ENCODE peak calls at places on chromosomes 12 and 14, in five cellular contexts. L is ureter; Z is GDM1; G is activated naive CD8-positive, alpha-beta T cell treated with anti-CD3 and anti-CD28 coated beads, Interleukin-2, amount 50 U/mL, for 24 hours; R is Right ventricle myocardium superior. D is an unnamed sample.

GRCh38 chr14:104528496-104528895 is 51.1 kb upstream of the C14orf180 start:
- DNase-seq in L (peak), Z (no peak), G (no peak), R (no peak), D (peak)

GRCh38 chr12:54579696-54580333 is 8.6 kb downstream of the PPP1R1A start:
- DNase-seq in L (peak), Z (peak), G (peak), R (peak), D (peak)

GRCh38 chr12:74144396-74144795 is 393.2 kb upstream of the ATXN7L3B start:
- DNase-seq in L (no peak), Z (no peak), G (no peak), R (no peak), D (no peak)

GRCh38 chr12:46547421-46548340 is 175.1 kb upstream of the SLC38A2 start:
- DNase-seq in L (no peak), Z (no peak), G (no peak), R (no peak), D (no peak)

GRCh38 chr14:73784065-73784987 is 67.3 kb upstream of the PTGR2 start:
- DNase-seq in L (no peak), Z (no peak), G (no peak), R (no peak), D (no peak)

GRCh38 chr14:46574236-46574970 is 77.2 kb downstream of the RPL10L start:
- DNase-seq in L (no peak), Z (no peak), G (no peak), R (no peak), D (no peak)

GRCh38 chr14:101405171-101405883 is 156.0 kb upstream of the DIO3 start:
- DNase-seq in L (no peak), Z (no peak), G (no peak), R (peak), D (no peak)

GRCh38 chr12:118714500-118714899 is 266.8 kb upstream of the SRRM4 start:
- DNase-seq in L (no peak), Z (no peak), G (no peak), R (no peak), D (no peak)

GRCh38 chr14:54447231-54447692 is 6.1 kb upstream of the CNIH1 start:
- DNase-seq in L (no peak), Z (no peak), G (no peak), R (no peak), D (no peak)

GRCh38 chr14:103905861-103906456 is 22.3 kb upstream of the TDRD9 start:
- DNase-seq in L (no peak), Z (peak), G (peak), R (peak), D (peak)

GRCh38 chr14:37585101-37585479 is 10.0 kb downstream of the FOXA1 start:
- DNase-seq in L (no peak), Z (no peak), G (no peak), R (no peak), D (no peak)

GRCh38 chr14:21077672-21078071 is 7.6 kb downstream of the ARHGEF40 start:
- DNase-seq in L (no peak), Z (no peak), G (no peak), R (no peak), D (no peak)

GRCh38 chr14:61642246-61642982 is 52.9 kb upstream of the HIF1A start:
- DNase-seq in L (no peak), Z (no peak), G (no peak), R (no peak), D (no peak)

GRCh38 chr14:103259801-103260628 is 74.0 kb upstream of the EIF5 start:
- DNase-seq in L (peak), Z (no peak), G (no peak), R (no peak), D (no peak)

GRCh38 chr12:82461393-82461792 is 103.1 kb downstream of the METTL25 start:
- DNase-seq in L (no peak), Z (no peak), G (no peak), R (no peak), D (no peak)

GRCh38 chr14:38994721-38995120 is 108.3 kb downstream of the SEC23A start:
- DNase-seq in L (no peak), Z (no peak), G (no peak), R (no peak), D (no peak)

GRCh38 chr14:105485720-105486332 is 860 bp upstream of the CRIP1 start:
- DNase-seq in L (peak), Z (no peak), G (peak), R (peak), D (no peak)

GRCh38 chr12:69509308-69509736 is 39.1 kb downstream of the FRS2 start:
- DNase-seq in L (no peak), Z (no peak), G (no peak), R (no peak), D (no peak)

GRCh38 chr12:111409403-111410228 is 3.9 kb downstream of the SH2B3 start:
- DNase-seq in L (no peak), Z (peak), G (peak), R (peak), D (peak)